ENCODE peak calls at places on chromosomes 12 and 14, in four cellular contexts. L, M, N and P are unnamed samples.

GRCh38 chr12:6465467-6466183 is 4.9 kb downstream of the VAMP1 start:
- DNase-seq in N (peak; percentile 24), L (no peak), M (peak; percentile 56), P (peak; percentile 70)

GRCh38 chr14:104650981-104651875 is 38.2 kb upstream of the INF2 start:
- DNase-seq in L (no peak), M (no peak), N (no peak), P (no peak)

GRCh38 chr14:106691601-106692291 is 1165.4 kb downstream of the TMEM121 start:
- DNase-seq in M (peak; percentile 96), N (no peak), L (peak; percentile 72), P (peak; percentile 91)

GRCh38 chr12:96070670-96071279 is 35.4 kb upstream of the LTA4H start:
- DNase-seq in N (no peak), L (no peak), M (no peak), P (peak; percentile 52)

GRCh38 chr12:32671930-32672785 is 6.9 kb upstream of the DNM1L start:
- DNase-seq in M (peak; percentile 45), N (peak; percentile 59), L (no peak), P (peak; percentile 65)

GRCh38 chr12:80040075-80040738 is 59.1 kb upstream of the OTOGL start:
- DNase-seq in M (peak; percentile 4), N (no peak), L (no peak), P (peak; percentile 10)

GRCh38 chr12:56679834-56680575 is 8.1 kb downstream of the PTGES3 start:
- DNase-seq in M (peak; percentile 28), N (no peak), L (no peak), P (no peak)

GRCh38 chr14:22900088-22900799 is 17.2 kb downstream of the REM2 start:
- DNase-seq in M (peak; percentile 66), L (no peak), N (no peak), P (peak; percentile 82)

GRCh38 chr14:83548061-83548839 is 1981.7 kb upstream of the FLRT2 start:
- DNase-seq in M (no peak), L (no peak), N (peak; percentile 28), P (no peak)

GRCh38 chr14:55398679-55399078 is 13.0 kb downstream of the ATG14 start:
- DNase-seq in N (peak; percentile 92), M (peak; percentile 10), L (no peak), P (no peak)

GRCh38 chr14:60968099-60968498 is 12.8 kb downstream of the TRMT5 start:
- DNase-seq in N (no peak), M (no peak), L (no peak), P (no peak)

GRCh38 chr12:22529281-22530060 is 14.9 kb downstream of the C2CD5 start:
- DNase-seq in M (no peak), N (no peak), L (no peak), P (peak; percentile 29)

GRCh38 chr12:126950266-126950665 is 1316.7 kb upstream of the TMEM132C start:
- DNase-seq in M (no peak), N (no peak), L (no peak), P (peak; percentile 28)

GRCh38 chr14:81102217-81102616 is 118.5 kb downstream of the GTF2A1 start:
- DNase-seq in M (no peak), N (no peak), L (no peak), P (no peak)

GRCh38 chr14:105491366-105492006 is 440 bp downstream of the TEDC1 start:
- DNase-seq in M (peak; percentile 94), N (no peak), L (peak; percentile 85), P (peak; percentile 91)

GRCh38 chr14:96931751-96932150 is 134.6 kb downstream of the VRK1 start:
- DNase-seq in N (no peak), M (no peak), L (no peak), P (no peak)

GRCh38 chr12:91565246-91565645 is 382.6 kb upstream of the DCN start:
- DNase-seq in M (peak; percentile 38), L (no peak), N (peak; percentile 32), P (no peak)

GRCh38 chr14:75522224-75522764 is at the start of gene BATF:
- DNase-seq in N (no peak), L (peak; percentile 75), M (peak; percentile 84), P (peak; percentile 87)

GRCh38 chr14:93923586-93923985 is 3.6 kb upstream of the FAM181A start:
- DNase-seq in N (no peak), M (no peak), L (no peak), P (no peak)

GRCh38 chr12:70920251-70920851 is at the start of gene PTPRR:
- DNase-seq in N (no peak), M (no peak), L (no peak), P (no peak)

GRCh38 chr12:10909462-10909861 is at the start of gene TAS2R13:
- DNase-seq in N (no peak), L (no peak), M (no peak), P (no peak)

GRCh38 chr14:56666716-56667115 is 87.1 kb downstream of the TMEM260 start:
- DNase-seq in L (no peak), M (no peak), N (peak; percentile 61), P (no peak)

GRCh38 chr12:67754933-67755697 is 106.6 kb downstream of the DYRK2 start:
- DNase-seq in L (no peak), N (no peak), M (no peak), P (peak; percentile 8)

GRCh38 chr12:28563286-28563685 is 373.0 kb downstream of the CCDC91 start:
- DNase-seq in N (no peak), M (no peak), L (no peak), P (no peak)

GRCh38 chr12:21911832-21912231 is 29.4 kb downstream of the ABCC9 start:
- DNase-seq in M (no peak), L (no peak), N (no peak), P (no peak)